ENCODE peak calls at places on chromosomes 7 and 10, in five cellular contexts. J, V, C, D and Y are unnamed samples.

GRCh38 chr10:49418328-49418727 is 22.4 kb upstream of the DRGX start:
- DNase-seq in D (no peak), J (no peak), C (no peak), V (no peak), Y (no peak)

GRCh38 chr10:91006001-91006751 is 85.3 kb upstream of the ANKRD1 start:
- DNase-seq in C (peak), J (peak), D (peak), V (peak), Y (peak)

GRCh38 chr7:158356454-158356853 is 231.2 kb downstream of the PTPRN2 start:
- DNase-seq in J (peak), V (no peak), C (no peak), D (no peak), Y (no peak)

GRCh38 chr7:84337386-84337785 is 142.8 kb upstream of the SEMA3A start:
- DNase-seq in C (no peak), D (no peak), V (no peak), J (no peak), Y (no peak)

GRCh38 chr10:22807238-22807637 is 92.9 kb upstream of the PIP4K2A start:
- DNase-seq in D (no peak), V (no peak), C (no peak), J (no peak), Y (no peak)

GRCh38 chr7:45656431-45656830 is 82.3 kb downstream of the ADCY1 start:
- DNase-seq in J (no peak), V (no peak), D (no peak), C (no peak), Y (no peak)

GRCh38 chr7:145978769-145979168 is 137.8 kb upstream of the CNTNAP2 start:
- DNase-seq in V (no peak), C (no peak), D (no peak), J (no peak), Y (no peak)

GRCh38 chr10:70647086-70647485 is 25.2 kb upstream of the ADAMTS14 start:
- DNase-seq in D (no peak), J (no peak), V (no peak), C (no peak), Y (no peak)

GRCh38 chr10:88725798-88726197 is 19.7 kb downstream of the LIPK start:
- DNase-seq in C (no peak), J (no peak), D (no peak), V (no peak), Y (no peak)

GRCh38 chr7:17774701-17775288 is 165.5 kb downstream of the SNX13 start:
- DNase-seq in V (no peak), J (no peak), D (no peak), C (no peak), Y (no peak)

GRCh38 chr7:55961994-55962393 is 2.4 kb upstream of the NIPSNAP2 start:
- DNase-seq in D (no peak), V (no peak), J (no peak), C (no peak), Y (no peak)

GRCh38 chr7:70710011-70710480 is 421.9 kb upstream of the GALNT17 start:
- DNase-seq in C (no peak), J (no peak), V (peak), D (no peak), Y (no peak)

GRCh38 chr7:27158436-27159277 is 2.2 kb upstream of the HOXA7 start:
- DNase-seq in C (no peak), V (no peak), D (no peak), J (peak), Y (no peak)

GRCh38 chr7:142934056-142934455 is 510 bp upstream of the TRPV5 start:
- DNase-seq in D (no peak), C (no peak), V (no peak), J (no peak), Y (no peak)

GRCh38 chr10:29725133-29725720 is 90.5 kb upstream of the SVIL start:
- DNase-seq in C (no peak), D (no peak), V (no peak), J (no peak), Y (no peak)

GRCh38 chr7:68199951-68200660 is 1203.5 kb downstream of the TYW1 start:
- DNase-seq in V (no peak), D (no peak), C (no peak), J (no peak), Y (no peak)

GRCh38 chr7:106421181-106421762 is 136.5 kb upstream of the NAMPT start:
- DNase-seq in C (no peak), V (no peak), D (no peak), J (no peak), Y (no peak)

GRCh38 chr7:94400022-94400421 is 5.3 kb downstream of the COL1A2 start:
- DNase-seq in V (no peak), D (no peak), C (no peak), J (no peak), Y (no peak)

GRCh38 chr7:52753855-52754254 is 281.6 kb upstream of the POM121L12 start:
- DNase-seq in V (no peak), C (no peak), D (no peak), J (no peak), Y (no peak)

GRCh38 chr10:130971123-130971435 is 340.4 kb downstream of the TCERG1L start:
- DNase-seq in C (no peak), D (no peak), V (no peak), J (no peak), Y (no peak)

GRCh38 chr10:103776878-103777591 is 78.3 kb downstream of the SH3PXD2A start:
- DNase-seq in D (no peak), J (no peak), C (no peak), V (no peak), Y (no peak)

GRCh38 chr10:130188195-130189175 is 52.3 kb downstream of the GLRX3 start:
- DNase-seq in V (no peak), J (no peak), C (peak), D (no peak), Y (no peak)

GRCh38 chr10:58662314-58662713 is 149.6 kb downstream of the BICC1 start:
- DNase-seq in D (no peak), C (peak), V (no peak), J (no peak), Y (no peak)

GRCh38 chr7:32680259-32681173 is 185.2 kb downstream of the AVL9 start:
- DNase-seq in V (no peak), D (no peak), C (no peak), J (no peak), Y (no peak)

GRCh38 chr7:107384025-107384424 is 85.8 kb upstream of the GPR22 start:
- DNase-seq in J (no peak), C (no peak), D (peak), V (no peak), Y (no peak)

GRCh38 chr10:114714281-114714741 is 56.2 kb upstream of the ABLIM1 start:
- DNase-seq in C (peak), J (no peak), V (no peak), D (no peak), Y (no peak)

GRCh38 chr7:33195264-33195663 is 65.9 kb downstream of the BBS9 start:
- DNase-seq in C (no peak), J (no peak), V (no peak), D (no peak), Y (no peak)

GRCh38 chr10:34058922-34059614 is 724.6 kb upstream of the NRP1 start:
- DNase-seq in V (no peak), D (no peak), J (no peak), C (no peak), Y (no peak)

GRCh38 chr10:129761981-129762956 is 201.8 kb downstream of the EBF3 start:
- DNase-seq in J (peak), V (no peak), D (no peak), C (no peak), Y (no peak)

GRCh38 chr10:90306187-90306586 is 551.7 kb downstream of the HTR7 start:
- DNase-seq in J (no peak), C (no peak), V (no peak), D (no peak), Y (peak)

GRCh38 chr10:33005322-33006282 is 47.6 kb upstream of the ITGB1 start:
- DNase-seq in J (peak), C (peak), V (no peak), D (peak), Y (peak)
- H2AFZ ChIP-seq in J (peak), C (peak), V (peak), D (peak), Y (peak)

GRCh38 chr7:69710773-69711445 is 112.6 kb downstream of the AUTS2 start:
- DNase-seq in C (no peak), V (no peak), D (no peak), J (no peak), Y (no peak)

GRCh38 chr7:69703099-69703498 is 104.8 kb downstream of the AUTS2 start:
- DNase-seq in J (no peak), V (no peak), C (no peak), D (no peak), Y (no peak)

GRCh38 chr7:69706070-69706469 is 107.8 kb downstream of the AUTS2 start:
- DNase-seq in V (no peak), C (no peak), D (no peak), J (no peak), Y (no peak)

DNA sequence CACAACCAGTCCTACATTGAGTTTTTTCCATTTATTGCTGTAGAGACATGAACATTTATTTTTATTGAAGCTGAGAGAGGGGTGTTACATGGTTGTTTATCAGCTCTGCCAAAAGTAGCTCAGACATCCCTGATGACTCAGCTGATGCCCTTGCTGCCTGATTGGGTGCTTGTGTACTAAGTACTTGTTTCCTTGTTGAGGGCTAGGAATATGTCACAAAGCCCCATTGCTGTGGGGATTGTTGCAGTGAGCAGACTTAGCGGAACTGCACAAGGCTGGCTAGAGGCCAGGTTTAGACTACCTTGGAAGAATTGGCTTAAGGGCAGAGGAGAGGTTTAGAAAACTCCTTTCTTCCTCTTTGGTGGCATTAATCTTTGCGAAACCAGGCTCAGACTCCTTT is 110.6 kb downstream of the AUTS2 start:
- DNase-seq in V (no peak), C (no peak), D (no peak), J (no peak), Y (no peak)
- TF ChIP-seq YY1 in V (no peak), C (no peak), D (no peak), J (no peak), Y (no peak)

GRCh38 chr7:42950417-42950816 is 18.2 kb downstream of the MRPL32 start:
- DNase-seq in D (no peak), C (no peak), J (no peak), V (no peak), Y (no peak)

GRCh38 chr7:42946616-42946928 is 14.4 kb downstream of the MRPL32 start:
- DNase-seq in C (no peak), D (no peak), V (no peak), J (no peak), Y (no peak)

GRCh38 chr7:42940985-42941847 is 9.0 kb downstream of the MRPL32 start:
- DNase-seq in J (peak), D (peak), C (peak), V (peak), Y (peak)

GRCh38 chr7:42947531-42947930 is 15.4 kb downstream of the MRPL32 start:
- DNase-seq in J (no peak), D (no peak), V (no peak), C (no peak), Y (no peak)

DNA sequence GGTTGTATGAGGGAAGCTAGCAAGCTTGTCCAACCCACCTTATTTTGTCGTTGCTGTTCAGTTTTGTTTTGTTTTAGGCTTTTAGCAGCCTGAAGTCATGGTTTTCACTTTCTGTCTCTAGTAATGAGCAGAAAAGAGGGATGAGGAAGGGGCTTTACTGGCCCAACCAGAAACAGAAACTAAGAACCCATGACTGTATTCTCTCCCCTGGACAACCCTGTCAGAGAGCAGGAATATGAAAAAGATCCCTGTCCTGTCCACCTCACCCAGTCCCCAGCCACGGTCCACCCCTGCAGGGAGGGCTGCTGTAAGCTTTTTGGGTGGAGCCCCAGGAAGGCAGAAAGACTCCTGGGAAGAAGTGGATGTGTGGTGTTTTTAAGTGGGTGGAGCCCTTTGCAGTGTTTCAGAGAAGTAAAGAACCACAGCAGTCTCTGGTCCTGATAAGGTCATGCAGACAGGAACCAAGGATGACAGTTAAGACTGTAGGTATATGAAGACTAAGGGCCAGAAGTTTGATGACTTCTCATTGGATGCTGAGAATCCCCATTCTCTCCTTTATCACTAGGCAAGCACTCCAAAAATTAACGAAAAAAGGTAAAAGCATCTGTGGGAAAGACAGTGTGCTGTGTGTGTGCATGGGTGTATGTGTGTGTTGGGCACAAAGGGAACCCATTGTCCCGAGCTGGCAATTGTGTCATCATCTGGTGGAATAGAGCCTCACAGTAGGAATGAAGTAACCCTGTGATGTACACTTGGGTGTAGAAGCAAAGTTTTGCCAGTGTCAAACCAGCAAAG is 13.8 kb downstream of the MRPL32 start:
- DNase-seq in V (no peak), J (no peak), D (peak), C (no peak), Y (no peak)
- TF ChIP-seq SRF in V (no peak), J (no peak), D (peak), C (no peak), Y (no peak)

DNA sequence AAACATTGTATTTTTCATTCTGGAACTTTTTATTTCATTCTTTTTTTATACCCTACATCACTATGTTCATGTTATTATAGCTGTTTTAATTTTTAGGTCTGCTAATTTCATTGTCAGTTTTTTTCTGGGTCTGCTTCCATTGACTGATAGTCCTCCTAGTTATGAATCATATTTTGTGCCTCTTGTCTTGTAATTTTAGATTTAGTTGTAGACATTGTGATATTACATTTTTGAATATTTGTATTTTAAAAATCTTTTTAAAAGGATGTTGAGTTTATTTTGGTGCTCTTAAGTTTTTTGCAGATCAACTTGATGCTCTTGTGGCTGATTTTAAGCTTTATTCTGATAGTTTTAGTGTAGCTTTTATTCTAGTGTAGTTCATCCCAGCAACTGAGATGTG is 57.6 kb downstream of the BTRC start:
- DNase-seq in C (no peak), J (no peak), V (no peak), D (no peak), Y (no peak)
- H2AFZ ChIP-seq in C (no peak), J (no peak), V (no peak), D (no peak), Y (no peak)